ENCODE peak calls at places on chromosomes 6 and 20, in ten cellular contexts. L, H, D, E, F, Y, I, R, G and U are unnamed samples.

GRCh38 chr20:38842558-38842981 is 37.1 kb downstream of the PPP1R16B start:
- DNase-seq in L (no peak), H (no peak), D (no peak), E (no peak), F (no peak), Y (no peak), I (no peak), R (no peak), G (no peak), U (no peak)

GRCh38 chr6:142833054-142833453 is 111.9 kb downstream of the HIVEP2 start:
- DNase-seq in L (no peak), H (no peak), D (no peak), E (no peak), F (peak), Y (peak), I (no peak), R (peak), G (no peak), U (peak)

GRCh38 chr6:4262506-4262905 is 127.1 kb upstream of the ECI2 start:
- DNase-seq in L (no peak), H (no peak), D (no peak), E (no peak), F (no peak), Y (no peak), I (no peak), R (no peak), G (no peak), U (no peak)

GRCh38 chr6:143901885-143902708 is 37.8 kb downstream of the ZC2HC1B start:
- DNase-seq in L (peak), H (peak), D (peak), E (no peak), F (no peak), Y (peak), I (no peak), R (no peak), G (no peak), U (no peak)

GRCh38 chr6:626236-626635 is 30.7 kb downstream of the HUS1B start:
- DNase-seq in L (no peak), H (no peak), D (no peak), E (no peak), F (no peak), Y (no peak), I (no peak), R (no peak), G (no peak), U (no peak)

GRCh38 chr6:42417641-42418112 is 34.0 kb downstream of the TRERF1 start:
- DNase-seq in L (no peak), H (no peak), D (no peak), E (no peak), F (no peak), Y (no peak), I (no peak), R (no peak), G (no peak), U (no peak)

GRCh38 chr20:59253325-59253724 is 47.1 kb upstream of the EDN3 start:
- DNase-seq in L (no peak), H (no peak), D (no peak), E (no peak), F (no peak), Y (no peak), I (no peak), R (no peak), G (no peak), U (no peak)

GRCh38 chr6:85449388-85449817 is 480 bp upstream of the NT5E start:
- DNase-seq in L (peak), H (no peak), D (peak), E (peak), F (peak), Y (peak), I (no peak), R (peak), G (no peak), U (no peak)

GRCh38 chr6:163148781-163149534 is 265.6 kb upstream of the QKI start:
- DNase-seq in L (peak), H (no peak), D (no peak), E (no peak), F (no peak), Y (no peak), I (no peak), R (no peak), G (no peak), U (no peak)

GRCh38 chr6:55953384-55953783 is 78.0 kb upstream of the BMP5 start:
- DNase-seq in L (no peak), H (no peak), D (no peak), E (no peak), F (peak), Y (peak), I (no peak), R (peak), G (no peak), U (no peak)

GRCh38 chr6:64280569-64280968 is 645.0 kb downstream of the PHF3 start:
- DNase-seq in L (no peak), H (no peak), D (peak), E (peak), F (peak), Y (no peak), I (no peak), R (no peak), G (no peak), U (no peak)

GRCh38 chr6:136378888-136379287 is 89.2 kb upstream of the BCLAF1 start:
- DNase-seq in L (no peak), H (no peak), D (no peak), E (no peak), F (peak), Y (no peak), I (no peak), R (no peak), G (no peak), U (no peak)

GRCh38 chr6:115323001-115323400 is 737.7 kb downstream of the FRK start:
- DNase-seq in L (no peak), H (no peak), D (peak), E (no peak), F (peak), Y (no peak), I (no peak), R (peak), G (no peak), U (peak)

GRCh38 chr6:158367824-158368223 is 55.6 kb downstream of the TULP4 start:
- DNase-seq in L (no peak), H (no peak), D (no peak), E (no peak), F (no peak), Y (no peak), I (no peak), R (no peak), G (no peak), U (no peak)

GRCh38 chr20:5788385-5788895 is 38.2 kb downstream of the SHLD1 start:
- DNase-seq in L (peak), H (peak), D (peak), E (peak), F (peak), Y (peak), I (peak), R (peak), G (peak), U (peak)

GRCh38 chr6:6631053-6631452 is 42.5 kb downstream of the LY86 start:
- DNase-seq in L (no peak), H (no peak), D (no peak), E (no peak), F (no peak), Y (no peak), I (no peak), R (no peak), G (no peak), U (no peak)

GRCh38 chr6:125310994-125311649 is 9.4 kb upstream of the HDDC2 start:
- DNase-seq in L (no peak), H (no peak), D (peak), E (peak), F (peak), Y (no peak), I (no peak), R (peak), G (no peak), U (no peak)

GRCh38 chr6:17867880-17868279 is 119.6 kb downstream of the KIF13A start:
- DNase-seq in L (no peak), H (no peak), D (no peak), E (no peak), F (peak), Y (no peak), I (no peak), R (peak), G (no peak), U (no peak)

GRCh38 chr6:40436685-40437604 is 150.2 kb downstream of the LRFN2 start:
- DNase-seq in L (no peak), H (no peak), D (no peak), E (no peak), F (peak), Y (no peak), I (no peak), R (peak), G (no peak), U (no peak)

GRCh38 chr20:43655937-43656336 is 11.0 kb upstream of the MYBL2 start:
- DNase-seq in L (no peak), H (no peak), D (no peak), E (no peak), F (no peak), Y (no peak), I (no peak), R (no peak), G (no peak), U (no peak)
- H3K4me3 ChIP-seq in L (no peak), H (no peak), D (no peak), E (peak), F (no peak), Y (no peak), I (no peak), R (no peak), G (no peak), U (no peak)

DNA sequence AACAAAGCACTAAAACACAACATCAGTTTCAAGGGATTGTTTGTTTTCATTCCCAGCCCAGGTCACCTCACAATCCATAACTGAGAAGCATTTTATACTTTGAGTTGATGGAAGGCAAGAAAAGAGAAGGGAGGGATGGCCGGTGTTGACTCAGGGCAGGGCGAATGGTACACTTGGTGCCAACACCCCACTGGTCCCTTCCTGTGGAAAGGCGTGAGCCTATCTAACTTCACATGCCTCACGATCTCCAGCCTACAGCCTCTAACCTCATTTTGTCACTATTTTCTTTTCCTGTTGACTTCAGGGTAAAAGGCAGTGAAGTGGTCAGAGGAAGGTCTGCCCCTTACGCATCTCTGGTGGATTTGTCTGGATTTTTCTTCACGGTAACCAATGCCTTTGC is 53.5 kb upstream of the SASH1 start:
- DNase-seq in L (no peak), H (no peak), D (no peak), E (no peak), F (no peak), Y (no peak), I (no peak), R (no peak), G (no peak), U (no peak)
- H3K4me3 ChIP-seq in L (no peak), H (no peak), D (no peak), E (no peak), F (no peak), Y (no peak), I (no peak), R (no peak), G (no peak), U (no peak)

GRCh38 chr6:2952557-2953095 is 18.7 kb downstream of the SERPINB6 start:
- DNase-seq in L (peak), H (peak), D (peak), E (peak), F (peak), Y (peak), I (peak), R (peak), G (no peak), U (peak)
- H3K4me3 ChIP-seq in L (peak), H (no peak), D (no peak), E (no peak), F (peak), Y (no peak), I (peak), R (no peak), G (no peak), U (peak)

GRCh38 chr20:25205277-25206062 is 10.0 kb downstream of the ENTPD6 start:
- DNase-seq in L (no peak), H (no peak), D (no peak), E (no peak), F (no peak), Y (no peak), I (no peak), R (peak), G (no peak), U (no peak)

GRCh38 chr20:25203089-25203488 is 7.6 kb downstream of the ENTPD6 start:
- DNase-seq in L (no peak), H (no peak), D (no peak), E (no peak), F (no peak), Y (no peak), I (no peak), R (no peak), G (no peak), U (no peak)

GRCh38 chr20:25204550-25205276 is 9.2 kb downstream of the ENTPD6 start:
- DNase-seq in L (no peak), H (no peak), D (no peak), E (no peak), F (no peak), Y (no peak), I (no peak), R (peak), G (no peak), U (no peak)

GRCh38 chr20:25206063-25206403 is 10.5 kb downstream of the ENTPD6 start:
- DNase-seq in L (no peak), H (peak), D (no peak), E (no peak), F (no peak), Y (no peak), I (no peak), R (no peak), G (no peak), U (no peak)

DNA sequence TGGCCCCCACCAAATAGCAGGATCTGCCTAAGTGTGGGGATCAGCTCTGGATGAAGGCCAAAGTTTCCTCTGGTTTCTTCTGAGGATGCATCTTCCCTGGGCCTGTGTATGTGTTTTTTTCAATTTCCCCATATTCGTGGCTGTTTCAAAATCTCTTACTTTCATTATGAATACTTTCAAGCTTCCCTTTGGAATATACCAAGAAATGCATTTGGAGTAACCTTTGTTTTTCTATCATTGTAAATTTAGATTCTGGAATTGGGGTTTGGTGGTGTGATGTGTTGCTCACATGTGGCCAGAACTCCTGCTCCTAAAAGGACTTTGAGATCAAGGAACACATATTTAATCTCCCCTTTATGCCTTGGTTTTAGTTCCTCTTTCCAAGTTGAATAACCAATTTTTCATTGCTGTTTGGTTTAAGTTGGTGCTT is 8.4 kb downstream of the ENTPD6 start:
- DNase-seq in L (no peak), H (no peak), D (no peak), E (no peak), F (no peak), Y (no peak), I (no peak), R (no peak), G (no peak), U (no peak)
- H3K4me3 ChIP-seq in L (no peak), H (no peak), D (no peak), E (no peak), F (no peak), Y (no peak), I (no peak), R (no peak), G (no peak), U (no peak)